ENCODE peak calls at places on chromosomes 7 and 10, in seven cellular contexts. Y, F, C, W, E, T and M are unnamed samples.
A peak's percentile ranks its signal among the peaks of the same experiment; 100 is the strongest.

GRCh38 chr7:32846630-32847225 is 44.8 kb downstream of the KBTBD2 start:
- DNase-seq in Y (peak; percentile 69), F (peak; percentile 77), C (peak; percentile 96), W (peak; percentile 43), E (peak; percentile 92), T (peak; percentile 88), M (no peak)

GRCh38 chr10:67114945-67115344 is 189.1 kb downstream of the LRRTM3 start:
- DNase-seq in Y (no peak), F (no peak), C (no peak), W (no peak), E (no peak), T (no peak), M (no peak)

GRCh38 chr7:77455334-77455733 is 39.2 kb upstream of the GSAP start:
- DNase-seq in Y (peak; percentile 94), F (no peak), C (no peak), W (peak; percentile 82), E (no peak), T (peak; percentile 88), M (peak; percentile 57)

GRCh38 chr10:70742537-70743429 is 42.4 kb downstream of the TBATA start:
- DNase-seq in Y (peak; percentile 78), F (no peak), C (peak; percentile 76), W (no peak), E (no peak), T (peak; percentile 41), M (no peak)

GRCh38 chr10:21318768-21319167 is 206.7 kb downstream of the SKIDA1 start:
- DNase-seq in Y (no peak), F (no peak), C (no peak), W (no peak), E (no peak), T (peak; percentile 34), M (no peak)

GRCh38 chr10:102115775-102116174 is 4.4 kb downstream of the LDB1 start:
- DNase-seq in Y (no peak), F (no peak), C (no peak), W (no peak), E (no peak), T (no peak), M (no peak)

GRCh38 chr7:36207451-36208291 is 54.6 kb downstream of the EEPD1 start:
- DNase-seq in Y (peak; percentile 82), F (no peak), C (peak; percentile 79), W (peak; percentile 4), E (peak; percentile 82), T (peak; percentile 89), M (no peak)

GRCh38 chr7:14233026-14233897 is 243.8 kb upstream of the ETV1 start:
- DNase-seq in Y (peak; percentile 35), F (no peak), C (no peak), W (no peak), E (no peak), T (peak; percentile 82), M (no peak)

GRCh38 chr7:139683137-139683871 is 94.5 kb downstream of the HIPK2 start:
- DNase-seq in Y (peak; percentile 79), F (no peak), C (peak; percentile 76), W (no peak), E (no peak), T (peak; percentile 63), M (no peak)

GRCh38 chr7:79298145-79298760 is 155.2 kb downstream of the MAGI2 start:
- DNase-seq in Y (peak; percentile 73), F (no peak), C (no peak), W (peak; percentile 66), E (no peak), T (peak; percentile 60), M (peak; percentile 52)

GRCh38 chr7:157688439-157689268 is 351.9 kb downstream of the DNAJB6 start:
- DNase-seq in Y (no peak), F (no peak), C (peak; percentile 65), W (no peak), E (peak; percentile 65), T (no peak), M (no peak)

GRCh38 chr7:30559566-30559965 is 35.1 kb upstream of the GARS1 start:
- DNase-seq in Y (peak; percentile 8), F (no peak), C (no peak), W (no peak), E (no peak), T (peak; percentile 69), M (no peak)

GRCh38 chr10:33336606-33337334 is 2.3 kb upstream of the NRP1 start:
- DNase-seq in Y (peak; percentile 69), F (no peak), C (peak; percentile 85), W (no peak), E (peak; percentile 77), T (peak; percentile 66), M (no peak)

GRCh38 chr7:96397936-96398596 is 76.2 kb upstream of the SLC25A13 start:
- DNase-seq in Y (no peak), F (no peak), C (no peak), W (no peak), E (peak; percentile 70), T (no peak), M (no peak)

GRCh38 chr7:16492513-16493062 is 27.1 kb upstream of the SOSTDC1 start:
- DNase-seq in Y (peak; percentile 67), F (no peak), C (no peak), W (no peak), E (no peak), T (peak; percentile 39), M (no peak)

GRCh38 chr7:27840314-27840713 is 100.4 kb downstream of the TAX1BP1 start:
- DNase-seq in Y (no peak), F (peak; percentile 10), C (no peak), W (no peak), E (no peak), T (no peak), M (no peak)

GRCh38 chr7:82605247-82605864 is 161.8 kb upstream of the CACNA2D1 start:
- DNase-seq in Y (peak; percentile 58), F (no peak), C (no peak), W (peak; percentile 21), E (no peak), T (peak; percentile 59), M (no peak)

GRCh38 chr7:149625339-149625946 is 127.8 kb upstream of the ZNF746 start:
- DNase-seq in Y (peak; percentile 74), F (peak; percentile 38), C (peak; percentile 84), W (peak; percentile 26), E (no peak), T (peak; percentile 64), M (no peak)

GRCh38 chr10:122567056-122567660 is 6.6 kb downstream of the DMBT1 start:
- DNase-seq in Y (no peak), F (no peak), C (peak; percentile 68), W (no peak), E (no peak), T (peak; percentile 48), M (no peak)

GRCh38 chr7:91459539-91459938 is 195.3 kb downstream of the FZD1 start:
- DNase-seq in Y (no peak), F (no peak), C (no peak), W (no peak), E (no peak), T (no peak), M (no peak)

GRCh38 chr10:13706604-13707003 is 119.8 kb downstream of the PRPF18 start:
- DNase-seq in Y (no peak), F (no peak), C (no peak), W (no peak), E (no peak), T (no peak), M (no peak)

GRCh38 chr10:124151466-124152095 is 58.2 kb upstream of the CHST15 start:
- DNase-seq in Y (no peak), F (no peak), C (no peak), W (no peak), E (peak; percentile 56), T (no peak), M (no peak)

GRCh38 chr7:134813668-134814067 is 34.2 kb downstream of the CALD1 start:
- DNase-seq in Y (peak; percentile 58), F (no peak), C (no peak), W (no peak), E (no peak), T (no peak), M (no peak)